ENCODE peak calls at places on chromosomes 11 and 22, in nine cellular contexts. I, X, U, K, O, L, F, V and D are unnamed samples.

GRCh38 chr11:45073575-45074225 is 72.7 kb upstream of the PRDM11 start:
- DNase-seq in K (no peak), I (no peak), O (no peak), X (no peak), L (no peak), U (no peak), V (no peak), F (no peak), D (no peak)

GRCh38 chr11:7665473-7666291 is 7.6 kb downstream of the CYB5R2 start:
- DNase-seq in F (peak), I (peak), X (peak), O (peak), U (peak), K (no peak), L (peak), V (peak), D (peak)

GRCh38 chr22:17540481-17540880 is 22.8 kb upstream of the SLC25A18 start:
- DNase-seq in O (no peak), F (no peak), L (no peak), U (no peak), X (no peak), K (no peak), V (no peak), I (no peak), D (no peak)

GRCh38 chr22:37146507-37147180 is 3.1 kb downstream of the IL2RB start:
- DNase-seq in V (no peak), U (no peak), F (no peak), L (no peak), X (no peak), I (no peak), K (no peak), O (no peak), D (no peak)

GRCh38 chr22:46147471-46148267 is 2.7 kb upstream of the PPARA start:
- DNase-seq in L (no peak), X (no peak), I (no peak), K (no peak), O (peak), U (no peak), V (no peak), F (no peak), D (peak)

GRCh38 chr11:61315260-61315659 is 17.6 kb downstream of the DDB1 start:
- DNase-seq in K (no peak), V (no peak), X (no peak), O (no peak), F (no peak), L (no peak), U (peak), I (no peak), D (peak)

GRCh38 chr11:72570893-72571741 is 103.1 kb downstream of the PDE2A start:
- DNase-seq in X (no peak), U (no peak), F (no peak), V (no peak), I (no peak), O (peak), L (no peak), K (no peak), D (no peak)

GRCh38 chr11:68411501-68411991 is 49.0 kb upstream of the PPP6R3 start:
- DNase-seq in U (no peak), I (no peak), O (no peak), V (no peak), F (peak), X (no peak), K (no peak), L (no peak), D (no peak)

GRCh38 chr11:124893781-124894401 is 3.8 kb downstream of the ROBO4 start:
- DNase-seq in F (no peak), K (no peak), X (no peak), U (no peak), I (no peak), L (no peak), V (no peak), O (no peak), D (no peak)

GRCh38 chr11:86606849-86607481 is 65.5 kb downstream of the ME3 start:
- DNase-seq in F (no peak), K (no peak), V (no peak), U (peak), O (no peak), I (peak), X (peak), L (no peak), D (peak)

GRCh38 chr22:23159287-23159622 is 14.0 kb downstream of the RAB36 start:
- DNase-seq in K (no peak), I (no peak), X (no peak), V (no peak), F (no peak), L (peak), U (no peak), O (no peak), D (no peak)

GRCh38 chr11:67279589-67280340 is 9.3 kb upstream of the ANKRD13D start:
- DNase-seq in O (peak), U (no peak), L (peak), X (no peak), F (no peak), I (no peak), V (no peak), K (no peak), D (no peak)

GRCh38 chr22:23781533-23781932 is 5.2 kb upstream of the SMARCB1 start:
- DNase-seq in V (no peak), U (peak), I (peak), K (no peak), O (no peak), X (no peak), L (no peak), F (no peak), D (peak)

GRCh38 chr22:28869736-28870135 is 13.6 kb upstream of the ZNRF3 start:
- DNase-seq in V (no peak), F (no peak), K (no peak), L (no peak), X (no peak), O (no peak), U (no peak), I (no peak), D (no peak)

GRCh38 chr11:117097567-117098268 is 510 bp downstream of the SIK3 start:
- DNase-seq in U (peak), X (no peak), L (no peak), F (peak), I (no peak), O (peak), V (no peak), K (peak), D (no peak)

GRCh38 chr11:132793831-132794230 is 738.5 kb downstream of the OPCML start:
- DNase-seq in X (no peak), V (no peak), K (no peak), L (no peak), O (no peak), U (no peak), I (no peak), F (no peak), D (no peak)

GRCh38 chr11:45180888-45181594 is 34.6 kb downstream of the PRDM11 start:
- DNase-seq in L (peak), V (peak), I (peak), F (peak), U (peak), X (peak), O (no peak), K (no peak), D (no peak)

GRCh38 chr22:45240810-45241631 is at the start of gene KIAA0930:
- DNase-seq in F (peak), V (peak), L (peak), X (peak), I (peak), U (peak), O (peak), K (no peak), D (no peak)

GRCh38 chr11:131592152-131592551 is 221.7 kb downstream of the NTM start:
- DNase-seq in I (no peak), V (no peak), O (no peak), F (no peak), X (no peak), U (no peak), K (no peak), L (no peak), D (no peak)

GRCh38 chr11:113159967-113160621 is 154.3 kb upstream of the TTC12 start:
- DNase-seq in F (no peak), L (no peak), V (no peak), O (no peak), K (no peak), X (peak), I (no peak), U (no peak), D (no peak)

GRCh38 chr11:115920087-115920461 is 415.9 kb upstream of the CADM1 start:
- DNase-seq in X (no peak), F (no peak), U (no peak), O (no peak), V (no peak), K (no peak), I (no peak), L (no peak), D (no peak)

GRCh38 chr11:115918579-115918978 is 414.4 kb upstream of the CADM1 start:
- DNase-seq in X (no peak), F (no peak), U (no peak), K (no peak), I (no peak), V (no peak), O (no peak), L (no peak), D (no peak)

GRCh38 chr11:115912484-115912945 is 408.3 kb upstream of the CADM1 start:
- DNase-seq in U (no peak), O (no peak), F (no peak), I (no peak), V (no peak), K (no peak), L (no peak), X (no peak), D (no peak)

GRCh38 chr11:115919341-115920086 is 415.3 kb upstream of the CADM1 start:
- DNase-seq in V (no peak), K (no peak), O (no peak), L (no peak), I (no peak), U (no peak), X (peak), F (no peak), D (no peak)

GRCh38 chr11:115916596-115916995 is 412.4 kb upstream of the CADM1 start:
- DNase-seq in O (peak), K (no peak), X (no peak), V (no peak), F (no peak), I (no peak), L (no peak), U (no peak), D (no peak)
- TF ChIP-seq CTCF in O (no peak), K (no peak), X (no peak), V (no peak), F (no peak), I (no peak), L (no peak), U (no peak), D (no peak)

DNA sequence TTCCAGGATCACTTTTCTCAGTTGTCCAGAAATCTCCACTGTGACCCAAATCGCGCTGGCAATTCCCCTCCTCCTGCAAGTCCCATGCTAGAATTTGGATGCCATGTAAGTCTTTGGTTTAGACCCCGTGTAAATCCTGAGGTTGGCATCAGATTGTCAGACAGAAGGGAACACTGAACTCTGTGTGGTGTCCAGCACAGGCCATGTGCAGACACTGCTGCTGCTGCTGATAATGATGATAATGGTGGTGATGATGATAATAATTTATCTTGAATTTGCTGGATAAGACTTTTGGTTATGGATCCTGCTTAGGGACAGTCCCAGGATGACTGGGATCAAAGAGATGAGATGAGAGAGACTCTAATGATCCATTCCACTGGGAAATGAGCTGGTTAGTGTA is 45.0 kb downstream of the RPUSD4 start:
- DNase-seq in U (no peak), L (no peak), O (no peak), V (no peak), F (no peak), X (no peak), I (no peak), K (no peak), D (no peak)
- TF ChIP-seq CTCF in U (no peak), L (no peak), O (no peak), V (no peak), F (no peak), X (no peak), I (no peak), K (no peak), D (no peak)

GRCh38 chr11:6431861-6432260 is 8.9 kb downstream of the HPX start:
- DNase-seq in L (no peak), V (peak), X (peak), F (no peak), O (no peak), U (peak), I (peak), K (no peak), D (peak)
- TF ChIP-seq CTCF in L (no peak), V (no peak), X (no peak), F (no peak), O (no peak), U (no peak), I (no peak), K (no peak), D (no peak)

GRCh38 chr11:1309498-1310314 is at the start of gene TOLLIP:
- DNase-seq in K (peak), X (peak), L (peak), I (peak), O (peak), U (peak), V (peak), F (peak), D (peak)
- TF ChIP-seq CTCF in K (peak), X (no peak), L (no peak), I (peak), O (no peak), U (peak), V (no peak), F (no peak), D (peak)

DNA sequence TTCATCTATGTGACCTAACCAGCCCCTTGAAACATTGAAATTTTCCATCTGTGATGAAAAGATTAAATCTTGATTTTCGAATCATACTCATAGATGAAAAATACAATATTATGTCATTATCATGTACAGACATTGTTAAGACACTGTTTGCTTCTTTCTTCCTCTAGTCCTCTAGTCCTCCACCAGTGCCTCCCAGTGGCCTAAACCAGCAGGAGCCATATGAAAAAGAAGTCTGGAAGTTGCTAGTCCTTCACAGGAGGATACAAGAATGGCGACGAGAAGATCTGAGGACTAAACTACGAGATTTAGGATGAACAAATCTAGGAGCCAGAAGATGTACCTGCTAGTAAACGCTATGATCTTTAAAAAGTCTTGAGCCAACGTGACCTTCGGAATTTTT is 134.1 kb downstream of the SLC17A6 start:
- DNase-seq in F (no peak), X (peak), U (peak), K (no peak), O (no peak), V (no peak), L (no peak), I (no peak), D (no peak)
- TF ChIP-seq CTCF in F (no peak), X (peak), U (peak), K (no peak), O (no peak), V (no peak), L (no peak), I (peak), D (peak)